ENCODE peak calls at places on chromosomes 16 and 17, in eight cellular contexts. Y is A549, P is tibial nerve, L is H1, F is stomach, M is sigmoid colon, A is transverse colon, X is ovary. H is an unnamed sample.

GRCh38 chr17:82870091-82870491 is 30.3 kb upstream of the ZNF750 start:
- DNase-seq in Y (no peak), P (no peak), L (no peak), F (no peak), M (no peak), A (no peak), X (no peak), H (no peak)

GRCh38 chr16:49858200-49859129 is 2.6 kb upstream of the ZNF423 start:
- DNase-seq in Y (peak), P (peak), L (no peak), F (no peak), M (peak), A (peak), X (peak), H (peak)

GRCh38 chr17:65656390-65657250 is 95.2 kb upstream of the AXIN2 start:
- DNase-seq in Y (no peak), P (no peak), L (no peak), F (no peak), M (no peak), A (no peak), X (no peak), H (no peak)

GRCh38 chr16:73076291-73076959 is 28.5 kb upstream of the ZFHX3 start:
- DNase-seq in Y (no peak), P (no peak), L (no peak), F (no peak), M (peak), A (no peak), X (no peak), H (no peak)

GRCh38 chr17:39150795-39151679 is at the start of gene PLXDC1:
- DNase-seq in Y (no peak), P (no peak), L (no peak), F (no peak), M (no peak), A (no peak), X (peak), H (no peak)

GRCh38 chr17:78040561-78041400 is 82.3 kb downstream of the TNRC6C start:
- DNase-seq in Y (peak), P (no peak), L (no peak), F (peak), M (peak), A (peak), X (peak), H (peak)

GRCh38 chr17:66636111-66636510 is 198.8 kb upstream of the CACNG5 start:
- DNase-seq in Y (no peak), P (no peak), L (no peak), F (no peak), M (no peak), A (no peak), X (no peak), H (no peak)

GRCh38 chr17:65324574-65324973 is 187.4 kb downstream of the RGS9 start:
- DNase-seq in Y (no peak), P (no peak), L (no peak), F (no peak), M (no peak), A (no peak), X (no peak), H (no peak)

GRCh38 chr16:55571-56136 is 2.0 kb downstream of the SNRNP25 start:
- DNase-seq in Y (no peak), P (no peak), L (no peak), F (no peak), M (no peak), A (no peak), X (no peak), H (no peak)

GRCh38 chr17:53462393-53462811 is 360.3 kb upstream of the KIF2B start:
- DNase-seq in Y (no peak), P (no peak), L (no peak), F (no peak), M (no peak), A (no peak), X (no peak), H (no peak)

GRCh38 chr17:81110488-81111040 is 54.7 kb upstream of the PVALEF start:
- DNase-seq in Y (no peak), P (no peak), L (no peak), F (no peak), M (no peak), A (no peak), X (no peak), H (no peak)

GRCh38 chr17:57518587-57519118 is 226.4 kb downstream of the CCDC182 start:
- DNase-seq in Y (no peak), P (no peak), L (no peak), F (no peak), M (no peak), A (no peak), X (peak), H (no peak)

GRCh38 chr16:1159973-1160772 is 7.3 kb downstream of the CACNA1H start:
- DNase-seq in Y (no peak), P (no peak), L (no peak), F (no peak), M (peak), A (peak), X (peak), H (no peak)

GRCh38 chr17:40023590-40024292 is 8.5 kb downstream of the CSF3 start:
- DNase-seq in Y (no peak), P (no peak), L (no peak), F (peak), M (peak), A (peak), X (peak), H (peak)

GRCh38 chr17:30449480-30449879 is 27.7 kb upstream of the GOSR1 start:
- DNase-seq in Y (no peak), P (no peak), L (no peak), F (no peak), M (no peak), A (no peak), X (peak), H (no peak)

GRCh38 chr16:49809561-49809960 is 46.4 kb downstream of the ZNF423 start:
- DNase-seq in Y (no peak), P (no peak), L (no peak), F (no peak), M (no peak), A (no peak), X (no peak), H (no peak)

GRCh38 chr17:53548252-53548651 is 274.5 kb upstream of the KIF2B start:
- DNase-seq in Y (no peak), P (no peak), L (no peak), F (no peak), M (no peak), A (no peak), X (no peak), H (no peak)

GRCh38 chr17:13827118-13827517 is 225.4 kb upstream of the HS3ST3A1 start:
- DNase-seq in Y (no peak), P (no peak), L (no peak), F (no peak), M (no peak), A (no peak), X (no peak), H (no peak)

GRCh38 chr16:89289428-89290395 is 72.2 kb downstream of the ZNF778 start:
- DNase-seq in Y (peak), P (peak), L (peak), F (peak), M (peak), A (peak), X (peak), H (peak)

GRCh38 chr17:6328279-6328678 is 106.6 kb downstream of the AIPL1 start:
- DNase-seq in Y (no peak), P (no peak), L (no peak), F (no peak), M (no peak), A (no peak), X (no peak), H (no peak)

GRCh38 chr17:63042443-63042842 is 76.4 kb downstream of the TANC2 start:
- DNase-seq in Y (no peak), P (no peak), L (no peak), F (no peak), M (no peak), A (no peak), X (no peak), H (no peak)

GRCh38 chr17:73091770-73092517 is 544 bp downstream of the SLC39A11 start:
- DNase-seq in Y (peak), P (no peak), L (no peak), F (peak), M (no peak), A (peak), X (peak), H (no peak)

GRCh38 chr16:12874135-12874534 is 27.3 kb upstream of the SHISA9 start:
- DNase-seq in Y (peak), P (no peak), L (no peak), F (no peak), M (no peak), A (no peak), X (no peak), H (no peak)

GRCh38 chr17:14302421-14303099 is 1.7 kb downstream of the HS3ST3B1 start:
- DNase-seq in Y (peak), P (peak), L (no peak), F (peak), M (peak), A (peak), X (peak), H (peak)

GRCh38 chr17:81027038-81027437 is 7.9 kb upstream of the BAIAP2 start:
- DNase-seq in Y (no peak), P (no peak), L (no peak), F (no peak), M (peak), A (no peak), X (no peak), H (peak)

GRCh38 chr16:11278681-11279628 is 2.2 kb downstream of the PRM1 start:
- DNase-seq in Y (no peak), P (no peak), L (no peak), F (no peak), M (no peak), A (no peak), X (no peak), H (no peak)

GRCh38 chr17:46774108-46774737 is 44.3 kb downstream of the WNT3 start:
- DNase-seq in Y (no peak), P (no peak), L (no peak), F (no peak), M (peak), A (no peak), X (no peak), H (peak)

GRCh38 chr17:18258356-18259038 is at the start of gene FLII:
- DNase-seq in Y (peak), P (no peak), L (no peak), F (peak), M (peak), A (peak), X (peak), H (peak)

GRCh38 chr16:583815-584591 is 5.9 kb upstream of the RAB40C start:
- DNase-seq in Y (no peak), P (no peak), L (no peak), F (no peak), M (no peak), A (no peak), X (peak), H (peak)

GRCh38 chr16:72554935-72555334 is 383.0 kb upstream of the PMFBP1 start:
- DNase-seq in Y (no peak), P (no peak), L (no peak), F (no peak), M (no peak), A (no peak), X (no peak), H (peak)

GRCh38 chr17:44589316-44590071 is 32.2 kb downstream of the FZD2 start:
- DNase-seq in Y (no peak), P (no peak), L (no peak), F (no peak), M (no peak), A (no peak), X (no peak), H (no peak)

GRCh38 chr16:58317608-58318152 is 22.9 kb upstream of the PRSS54 start:
- DNase-seq in Y (no peak), P (no peak), L (no peak), F (no peak), M (no peak), A (no peak), X (no peak), H (no peak)

GRCh38 chr16:3819741-3820724 is 60.5 kb downstream of the CREBBP start:
- DNase-seq in Y (peak), P (no peak), L (no peak), F (peak), M (no peak), A (peak), X (peak), H (no peak)

GRCh38 chr17:42944211-42944610 is 20.0 kb downstream of the AARSD1 start:
- DNase-seq in Y (no peak), P (no peak), L (no peak), F (no peak), M (no peak), A (no peak), X (no peak), H (no peak)

GRCh38 chr16:53504665-53505064 is 1.7 kb upstream of the AKTIP start:
- DNase-seq in Y (no peak), P (no peak), L (no peak), F (no peak), M (no peak), A (no peak), X (no peak), H (no peak)

GRCh38 chr16:30567991-30568638 is 3.4 kb downstream of the ZNF688 start:
- DNase-seq in Y (peak), P (no peak), L (no peak), F (no peak), M (no peak), A (peak), X (no peak), H (peak)

GRCh38 chr16:85415196-85415988 is 197.7 kb upstream of the GSE1 start:
- DNase-seq in Y (no peak), P (no peak), L (no peak), F (no peak), M (peak), A (peak), X (peak), H (no peak)

DNA sequence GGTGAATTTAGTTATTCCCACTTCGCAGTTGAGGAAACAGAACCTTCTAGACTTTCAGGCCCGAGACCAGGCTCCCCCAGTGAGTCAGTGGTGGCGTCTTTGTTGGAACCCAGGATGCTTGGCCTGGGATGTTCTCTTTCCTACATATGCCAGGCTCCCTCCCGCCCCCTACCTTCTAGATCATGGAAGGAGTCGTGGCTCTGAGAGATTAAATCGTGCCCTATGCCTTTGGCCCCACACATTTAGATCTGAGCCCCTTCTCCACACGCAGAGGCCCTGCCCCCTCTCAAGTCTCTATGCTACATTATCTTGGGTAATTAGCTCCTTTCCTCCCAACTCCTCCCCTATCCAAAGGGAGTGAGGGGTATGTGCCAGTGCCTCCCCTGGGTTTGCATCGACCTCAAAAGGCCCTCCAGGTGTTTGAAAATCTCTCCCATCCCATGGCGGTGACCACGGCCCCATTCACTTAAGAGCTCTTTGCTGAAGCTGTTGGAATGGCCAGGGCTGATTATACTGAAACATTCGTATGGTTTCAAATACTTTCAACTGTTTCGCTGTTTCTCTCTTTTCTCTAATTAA is 3.0 kb downstream of the NGFR start:
- DNase-seq in Y (peak), P (no peak), L (no peak), F (no peak), M (no peak), A (no peak), X (no peak), H (no peak)
- H3K4me3 ChIP-seq in Y (no peak), P (peak), L (peak), F (peak), M (peak), A (no peak), X (no peak), H (no peak)

GRCh38 chr17:49016775-49017463 is 19.7 kb downstream of the IGF2BP1 start:
- DNase-seq in Y (peak), P (no peak), L (no peak), F (peak), M (no peak), A (peak), X (no peak), H (no peak)
- TF ChIP-seq EP300 in Y (no peak), P (no peak), L (no peak), F (no peak), M (no peak), A (no peak), X (no peak), H (no peak)

GRCh38 chr17:34980353-34980680 is at the start of gene LIG3:
- DNase-seq in Y (peak), P (peak), L (peak), F (peak), M (peak), A (peak), X (peak), H (peak)
- TF ChIP-seq POLR2A in Y (peak), P (peak), L (peak), F (peak), M (peak), A (peak), X (peak), H (no peak)

GRCh38 chr17:28551421-28552186 is 820 bp downstream of the UNC119 start:
- DNase-seq in Y (no peak), P (no peak), L (no peak), F (no peak), M (no peak), A (no peak), X (no peak), H (no peak)
- H3K4me3 ChIP-seq in Y (peak), P (peak), L (peak), F (peak), M (peak), A (peak), X (peak), H (peak)

GRCh38 chr17:16995930-16996329 is 24.0 kb upstream of the TNFRSF13B start:
- DNase-seq in Y (no peak), P (no peak), L (no peak), F (no peak), M (peak), A (no peak), X (no peak), H (no peak)

GRCh38 chr17:16999931-17000625 is 28.2 kb upstream of the TNFRSF13B start:
- DNase-seq in Y (no peak), P (no peak), L (no peak), F (no peak), M (peak), A (no peak), X (no peak), H (no peak)

GRCh38 chr17:17001076-17001777 is 29.3 kb upstream of the TNFRSF13B start:
- DNase-seq in Y (no peak), P (no peak), L (no peak), F (no peak), M (peak), A (no peak), X (peak), H (no peak)

GRCh38 chr17:16994626-16995025 is 22.7 kb upstream of the TNFRSF13B start:
- DNase-seq in Y (no peak), P (no peak), L (no peak), F (no peak), M (peak), A (no peak), X (no peak), H (no peak)

GRCh38 chr17:16997514-16998429 is 25.9 kb upstream of the TNFRSF13B start:
- DNase-seq in Y (peak), P (no peak), L (no peak), F (no peak), M (peak), A (no peak), X (no peak), H (no peak)
- TF ChIP-seq EP300 in Y (no peak), P (no peak), L (no peak), F (no peak), M (no peak), A (no peak), X (no peak), H (no peak)

DNA sequence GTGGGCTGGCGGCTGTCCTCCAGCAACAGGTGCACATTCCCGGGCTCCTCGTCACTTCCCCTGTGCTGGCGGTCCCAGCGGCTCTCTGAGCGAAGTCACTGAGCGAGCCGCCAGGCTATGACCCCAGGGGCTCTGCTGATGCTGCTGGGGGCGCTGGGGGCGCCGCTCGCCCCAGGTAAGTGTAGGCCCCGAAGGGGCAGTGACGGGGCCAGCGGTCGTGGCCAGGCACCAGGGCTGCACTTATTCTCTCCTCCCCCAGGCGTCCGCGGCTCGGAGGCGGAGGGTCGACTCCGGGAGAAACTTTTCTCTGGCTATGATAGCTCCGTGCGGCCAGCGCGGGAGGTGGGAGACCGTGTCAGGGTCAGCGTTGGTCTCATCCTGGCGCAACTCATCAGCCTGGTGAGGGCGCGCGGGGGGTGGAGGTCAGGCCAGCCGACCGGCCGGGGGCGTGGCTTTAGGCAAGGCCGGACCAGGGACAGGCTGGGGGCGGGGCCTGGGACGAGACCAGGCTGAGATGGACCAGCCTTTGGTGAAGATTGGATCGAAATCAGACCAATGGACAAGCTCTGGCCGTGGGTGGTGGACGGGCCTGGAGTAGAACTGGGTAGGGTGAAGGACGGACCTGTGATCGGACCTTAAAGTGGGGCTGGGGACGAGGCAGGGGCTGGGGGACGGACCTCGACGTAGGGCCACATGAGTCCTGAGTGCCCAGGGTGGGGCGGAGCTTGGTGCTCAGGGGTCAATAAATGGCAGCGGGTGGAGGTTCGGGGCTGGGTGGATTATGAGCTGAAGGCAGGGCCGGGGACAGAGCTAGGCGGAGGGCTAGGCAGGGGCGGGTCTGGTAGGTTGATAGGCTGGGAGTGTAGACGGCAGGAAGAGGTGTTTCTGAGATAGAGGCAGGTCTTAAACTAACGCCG is at the start of gene CHRNB1:
- DNase-seq in Y (peak), P (no peak), L (peak), F (peak), M (peak), A (peak), X (peak), H (peak)
- TF ChIP-seq POLR2A in Y (no peak), P (no peak), L (no peak), F (no peak), M (no peak), A (no peak), X (no peak), H (no peak)

DNA sequence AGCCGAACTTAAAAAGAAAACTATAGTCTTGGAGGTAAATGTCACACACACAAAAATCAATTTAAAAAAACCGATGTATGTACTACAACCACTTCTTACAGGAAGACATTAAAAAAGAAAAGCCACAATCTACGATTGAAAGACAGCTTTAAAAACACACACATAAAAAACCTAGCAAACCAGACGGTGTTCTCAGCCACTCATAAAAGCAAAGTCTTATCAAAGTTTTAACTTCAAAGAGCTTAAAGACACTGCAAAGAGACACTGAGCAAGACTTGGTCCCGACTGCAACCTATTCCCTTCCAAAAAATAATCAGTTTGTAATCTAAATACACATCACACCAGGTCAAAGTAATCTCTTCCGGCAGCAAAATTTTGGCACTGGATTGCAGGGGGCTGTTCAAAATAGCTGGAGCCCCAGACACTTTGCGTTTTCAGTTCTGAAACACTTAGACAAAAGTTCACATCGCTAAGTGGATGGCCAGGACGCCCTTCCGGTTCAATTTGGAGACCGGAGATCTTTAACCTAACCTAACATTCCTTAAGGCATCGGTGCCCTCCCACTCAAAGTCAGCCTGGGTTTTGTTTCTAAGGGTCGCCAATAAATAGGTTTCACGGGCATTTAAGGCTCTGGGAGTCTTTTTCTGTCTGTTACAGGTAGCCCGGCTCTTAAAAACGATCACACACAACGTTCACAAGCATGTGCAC is 2.6 kb downstream of the ZCCHC14 start:
- DNase-seq in Y (no peak), P (no peak), L (no peak), F (no peak), M (no peak), A (no peak), X (no peak), H (no peak)
- H3K4me3 ChIP-seq in Y (no peak), P (no peak), L (no peak), F (peak), M (peak), A (peak), X (peak), H (peak)